ENCODE peak calls at places on chromosomes 13 and 19, in four cellular contexts. R, S, Z and P are unnamed samples. For H3K36me3 and H3K9me3, the result is how much of the 10 kb centered on the place peaks cover.

GRCh38 chr13:45393941-45394570 is 24.1 kb downstream of the SLC25A30 start:
- DNase-seq in Z (peak), R (peak), S (peak), P (peak)

GRCh38 chr19:34430738-34431625 is 2.8 kb downstream of the UBA2 start:
- DNase-seq in Z (peak), S (peak), R (no peak), P (peak)

GRCh38 chr19:5448374-5448773 is 6.8 kb upstream of the ZNRF4 start:
- DNase-seq in S (no peak), R (no peak), Z (no peak), P (no peak)

GRCh38 chr19:13206581-13206980 is 56.4 kb downstream of the IER2 start:
- DNase-seq in S (no peak), R (no peak), Z (no peak), P (no peak)

GRCh38 chr13:51759240-51759639 is 44.7 kb downstream of the DHRS12 start:
- DNase-seq in S (no peak), R (no peak), Z (no peak), P (no peak)

GRCh38 chr13:79060216-79060615 is 345.8 kb downstream of the RBM26 start:
- DNase-seq in R (no peak), Z (no peak), S (no peak), P (no peak)

GRCh38 chr13:98528663-98529064 is 48.2 kb downstream of the STK24 start:
- DNase-seq in Z (no peak), S (peak), R (no peak), P (no peak)

GRCh38 chr13:24220086-24220703 is 59.7 kb downstream of the SPATA13 start:
- DNase-seq in S (peak), Z (peak), R (peak), P (peak)

DNA sequence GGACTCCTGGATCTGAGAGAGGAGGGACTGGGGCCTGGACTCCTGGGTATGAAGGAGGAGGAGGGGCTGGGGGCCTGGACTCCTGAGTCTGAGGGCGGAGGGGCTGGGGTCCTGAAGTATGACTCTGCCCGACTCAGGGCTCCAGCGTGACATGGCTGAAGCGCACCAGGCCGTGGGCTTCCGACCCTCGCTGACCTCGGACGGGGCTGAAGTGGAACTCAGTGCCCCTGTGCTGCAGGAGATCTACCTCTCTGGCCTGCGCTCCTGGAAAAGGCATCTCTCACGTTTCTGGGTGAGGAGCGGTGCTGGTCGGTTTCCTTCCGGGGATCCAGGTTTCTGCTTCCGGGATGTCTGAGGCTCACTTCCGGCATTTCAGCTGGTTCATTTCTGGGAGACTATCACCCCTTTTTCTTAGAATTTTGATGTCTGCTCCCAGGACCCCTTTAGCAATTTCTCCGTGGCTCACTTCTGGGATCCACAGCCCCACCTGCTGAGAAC is 1.2 kb downstream of the CPT1C start:
- DNase-seq in R (no peak), Z (no peak), S (no peak), P (no peak)
- H3K36me3 ChIP-seq in R (under half), Z (under half), S (under half), P (under half)

GRCh38 chr19:41238244-41238643 is 19.2 kb downstream of the AXL start:
- DNase-seq in S (no peak), Z (no peak), R (no peak), P (no peak)
- H3K4me3 ChIP-seq in S (no peak), Z (no peak), R (no peak), P (no peak)

GRCh38 chr13:71968025-71968424 is 101.0 kb upstream of the DACH1 start:
- DNase-seq in Z (no peak), S (no peak), R (no peak), P (no peak)

GRCh38 chr13:71962126-71962525 is 95.1 kb upstream of the DACH1 start:
- DNase-seq in R (no peak), Z (no peak), S (no peak), P (no peak)

GRCh38 chr13:71962735-71963134 is 95.7 kb upstream of the DACH1 start:
- DNase-seq in Z (no peak), S (no peak), R (no peak), P (no peak)

DNA sequence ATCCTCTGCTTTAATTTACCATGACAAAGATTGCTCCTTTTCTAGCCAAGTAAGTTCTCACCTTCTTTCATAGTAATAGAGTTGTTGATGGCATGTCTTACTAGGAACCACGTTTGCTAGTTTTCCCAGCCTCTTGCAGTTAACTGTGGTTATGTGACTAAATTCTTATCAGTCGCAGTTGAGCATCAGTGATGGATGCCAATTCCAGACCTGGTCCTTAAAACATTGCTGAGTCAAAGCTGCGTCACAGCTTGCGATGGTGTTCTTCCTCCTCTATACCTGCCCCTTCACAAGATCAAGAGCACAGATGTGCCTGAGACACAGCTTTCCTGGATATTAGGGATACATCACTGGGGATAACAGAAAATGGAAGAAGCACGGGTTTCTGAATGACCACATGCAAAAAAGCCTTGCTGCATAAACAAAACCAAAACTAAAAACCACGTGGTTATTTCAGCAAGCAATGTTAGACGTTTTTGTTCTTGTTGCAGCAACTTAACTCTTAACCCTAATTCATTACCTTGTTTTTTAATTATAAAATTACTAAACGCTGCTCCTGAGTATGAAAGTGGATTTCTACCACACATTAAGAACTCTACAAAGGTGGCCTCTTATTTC is 97.6 kb upstream of the DACH1 start:
- DNase-seq in S (no peak), Z (no peak), R (no peak), P (no peak)
- H3K9me3 ChIP-seq in S (under half), Z (under half), R (under half), P (under half)

GRCh38 chr19:17997969-17998826 is 9.8 kb upstream of the ARRDC2 start:
- DNase-seq in R (no peak), S (peak), Z (no peak), P (peak)
- H3K36me3 ChIP-seq in R (under half), S (under half), Z (under half), P (under half)

GRCh38 chr19:58098682-58098998 is 609 bp upstream of the ZSCAN18 start:
- DNase-seq in R (no peak), S (no peak), Z (no peak), P (no peak)
- H3K4me3 ChIP-seq in R (peak), S (no peak), Z (peak), P (peak)

DNA sequence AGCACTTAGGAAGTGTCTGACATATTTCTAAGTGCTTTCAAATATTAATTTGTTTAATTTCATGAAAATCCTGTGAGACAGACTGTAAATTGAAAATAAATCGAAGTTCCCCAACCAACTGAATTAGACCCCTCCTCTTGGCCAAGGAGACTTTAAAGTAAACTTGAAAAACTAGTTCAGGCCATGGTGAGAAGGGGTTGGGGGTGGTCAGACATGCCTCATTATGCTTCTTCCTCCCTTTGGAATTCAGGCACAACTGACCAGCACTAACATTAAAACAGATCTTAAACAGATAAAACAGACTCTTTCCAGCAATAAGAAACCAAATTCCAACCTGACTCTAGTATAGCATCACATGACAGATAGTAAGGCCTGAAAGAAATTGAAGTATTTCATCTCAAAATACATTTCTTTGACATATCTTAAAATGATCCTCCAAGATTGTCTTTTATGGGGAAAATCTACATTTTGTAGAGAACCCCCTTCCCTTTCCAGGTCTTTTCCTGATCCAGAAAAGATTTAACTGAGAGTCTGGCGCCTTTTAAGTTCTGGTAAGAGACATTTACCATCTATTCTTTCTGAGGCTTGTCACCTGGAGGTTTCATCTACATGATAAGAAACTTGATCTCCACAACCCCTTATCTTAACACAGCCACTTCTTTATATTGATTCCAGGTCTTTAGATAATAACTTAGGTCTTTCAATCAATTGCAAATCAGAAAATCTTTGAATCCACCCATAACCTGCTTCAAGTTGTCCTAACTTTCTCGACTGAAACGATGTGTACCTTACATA is 336.5 kb downstream of the PCDH20 start:
- DNase-seq in S (no peak), Z (no peak), R (no peak), P (no peak)
- H3K9me3 ChIP-seq in S (under half), Z (under half), R (under half), P (under half)